ENCODE peak calls at places on chromosomes 6 and 20, in four cellular contexts. Z is HCT116, J is cardiac muscle cell, L is body of pancreas. B is an unnamed sample.

GRCh38 chr6:35719407-35719829 is 17.4 kb upstream of the ARMC12 start:
- DNase-seq in Z (no peak), J (no peak), L (no peak), B (no peak)

GRCh38 chr6:108896111-108896661 is 48.0 kb downstream of the ARMC2 start:
- DNase-seq in Z (no peak), J (no peak), L (no peak), B (peak)

GRCh38 chr6:140052757-140053729 is 678.6 kb upstream of the CITED2 start:
- DNase-seq in Z (no peak), J (peak), L (peak), B (no peak)

GRCh38 chr6:108558372-108559096 is 2.2 kb upstream of the FOXO3 start:
- DNase-seq in Z (peak), J (peak), L (peak), B (peak)

GRCh38 chr6:157280947-157281346 is 42.4 kb downstream of the TMEM242 start:
- DNase-seq in Z (no peak), J (no peak), L (no peak), B (no peak)

GRCh38 chr20:1242530-1242929 is 16.7 kb downstream of the RAD21L1 start:
- DNase-seq in Z (no peak), J (no peak), L (no peak), B (no peak)

GRCh38 chr6:8664070-8664469 is 228.7 kb upstream of the SLC35B3 start:
- DNase-seq in Z (no peak), J (no peak), L (no peak), B (no peak)

GRCh38 chr6:109878291-109878690 is 99.8 kb upstream of the GPR6 start:
- DNase-seq in Z (no peak), J (no peak), L (no peak), B (no peak)

GRCh38 chr20:33832113-33832853 is 21.1 kb downstream of the CHMP4B start:
- DNase-seq in Z (no peak), J (no peak), L (peak), B (no peak)

GRCh38 chr6:119360262-119360915 is 10.8 kb upstream of the MAN1A1 start:
- DNase-seq in Z (no peak), J (no peak), L (no peak), B (no peak)

GRCh38 chr6:66937180-66937579 is 1230.2 kb upstream of the EYS start:
- DNase-seq in Z (no peak), J (no peak), L (no peak), B (no peak)

GRCh38 chr6:16804007-16804303 is 42.7 kb upstream of the ATXN1 start:
- DNase-seq in Z (no peak), J (no peak), L (no peak), B (no peak)

GRCh38 chr6:139147628-139148027 is 12.7 kb downstream of the HECA start:
- DNase-seq in Z (no peak), J (no peak), L (no peak), B (no peak)

GRCh38 chr6:111837641-111838500 is 35.4 kb downstream of the FYN start:
- DNase-seq in Z (no peak), J (no peak), L (no peak), B (no peak)

GRCh38 chr20:34293119-34293518 is 10.0 kb downstream of the AHCY start:
- DNase-seq in Z (no peak), J (no peak), L (peak), B (no peak)

GRCh38 chr6:159929819-159930218 is 39.0 kb downstream of the MAS1 start:
- DNase-seq in Z (no peak), J (peak), L (peak), B (no peak)

GRCh38 chr20:21125072-21125848 is 622 bp upstream of the KIZ start:
- DNase-seq in Z (peak), J (peak), L (peak), B (no peak)

GRCh38 chr20:2752631-2753455 is 47.6 kb downstream of the CPXM1 start:
- DNase-seq in Z (peak), J (peak), L (peak), B (peak)

GRCh38 chr6:44093750-44094402 is 33.4 kb downstream of the MRPL14 start:
- DNase-seq in Z (no peak), J (no peak), L (no peak), B (no peak)

GRCh38 chr20:64069614-64070243 is 6.7 kb downstream of the TCEA2 start:
- DNase-seq in Z (no peak), J (peak), L (peak), B (peak)

GRCh38 chr6:16278048-16278724 is 39.8 kb downstream of the GMPR start:
- DNase-seq in Z (peak), J (peak), L (no peak), B (peak)

GRCh38 chr6:141451508-141452353 is 681.0 kb upstream of the GJE1 start:
- DNase-seq in Z (peak), J (no peak), L (no peak), B (peak)

GRCh38 chr6:100119261-100119660 is 125.2 kb upstream of the MCHR2 start:
- DNase-seq in Z (no peak), J (no peak), L (no peak), B (no peak)

GRCh38 chr6:33583591-33584155 is 3.6 kb upstream of the BAK1 start:
- DNase-seq in Z (no peak), J (no peak), L (no peak), B (no peak)

DNA sequence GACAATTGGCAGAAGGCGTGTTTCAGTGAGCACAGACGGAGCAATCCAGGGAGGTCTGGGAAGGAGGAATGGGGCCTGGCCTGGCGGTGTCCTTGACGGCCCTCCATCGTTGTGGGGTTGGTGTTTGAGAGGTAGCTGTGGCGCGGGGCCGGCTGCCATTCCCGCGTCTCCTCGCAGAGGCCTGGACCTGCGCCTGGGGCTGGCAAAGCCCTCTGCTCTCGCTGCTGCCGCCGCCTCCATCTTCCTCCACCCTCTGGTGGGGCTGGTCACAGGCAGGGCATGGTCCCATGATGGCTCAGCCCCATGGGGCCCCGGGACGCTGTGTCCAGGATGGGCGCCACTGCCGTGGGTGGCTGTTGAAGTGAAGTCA is 7.6 kb downstream of the OSBPL2 start:
- DNase-seq in Z (no peak), J (no peak), L (no peak), B (no peak)
- H3K27ac ChIP-seq in Z (no peak), J (no peak), L (peak), B (peak)

GRCh38 chr20:14189794-14190402 is 147.5 kb downstream of the FLRT3 start:
- DNase-seq in Z (peak), J (peak), L (no peak), B (peak)
- TF ChIP-seq CTCF in Z (peak), J (peak), L (no peak), B (peak)

GRCh38 chr6:3057063-3057462 is 11.2 kb upstream of the RIPK1 start:
- DNase-seq in Z (no peak), J (no peak), L (no peak), B (no peak)

GRCh38 chr6:3053231-3053508 is 15.1 kb upstream of the RIPK1 start:
- DNase-seq in Z (no peak), J (no peak), L (no peak), B (no peak)

DNA sequence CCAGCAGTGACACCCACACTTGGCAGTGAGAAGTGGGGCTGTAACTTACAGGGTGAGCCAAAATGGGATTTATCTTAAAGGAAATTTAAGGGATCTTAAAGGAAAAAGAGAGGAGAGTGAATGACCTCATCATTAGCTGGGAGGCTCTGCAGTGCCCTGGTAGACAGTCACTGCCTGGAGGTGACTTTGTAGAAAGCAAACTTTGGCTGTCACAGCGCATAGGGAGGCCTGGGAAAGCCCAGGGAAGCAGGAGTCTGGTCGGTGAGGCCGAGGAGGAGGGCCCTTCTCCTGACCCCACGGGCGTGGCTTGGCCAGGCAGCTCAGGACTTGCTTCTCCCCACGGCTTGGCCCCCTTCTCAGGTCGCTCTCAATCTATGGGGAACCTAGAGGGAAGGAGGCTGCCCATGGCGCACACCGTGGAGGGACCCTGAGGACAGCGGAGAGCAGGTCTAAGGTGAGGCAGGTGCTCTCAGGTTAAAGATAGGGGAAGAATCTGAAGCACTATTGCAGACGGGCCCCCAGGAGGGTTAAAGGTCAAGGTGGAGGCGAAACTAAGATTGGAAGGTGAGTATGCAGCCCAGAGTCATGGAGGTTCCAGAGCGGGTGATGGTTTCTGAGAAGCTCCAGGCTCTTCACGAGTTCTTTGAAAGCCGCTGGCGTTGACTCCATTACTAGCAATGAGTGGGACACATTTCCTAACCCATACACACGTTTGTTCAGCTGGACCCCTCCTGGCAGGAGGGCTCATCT is 15.6 kb upstream of the RIPK1 start:
- DNase-seq in Z (no peak), J (no peak), L (no peak), B (no peak)
- H3K27ac ChIP-seq in Z (no peak), J (no peak), L (no peak), B (peak)

GRCh38 chr6:101395345-101395744 is 1.8 kb downstream of the GRIK2 start:
- DNase-seq in Z (no peak), J (no peak), L (no peak), B (no peak)

GRCh38 chr6:101398716-101399626 is 5.5 kb downstream of the GRIK2 start:
- DNase-seq in Z (no peak), J (no peak), L (no peak), B (no peak)

GRCh38 chr6:101396552-101397173 is 3.2 kb downstream of the GRIK2 start:
- DNase-seq in Z (no peak), J (peak), L (peak), B (peak)

GRCh38 chr6:101399627-101399955 is 6.1 kb downstream of the GRIK2 start:
- DNase-seq in Z (no peak), J (no peak), L (no peak), B (no peak)

GRCh38 chr6:101397199-101397598 is 3.7 kb downstream of the GRIK2 start:
- DNase-seq in Z (no peak), J (no peak), L (no peak), B (no peak)
- TF ChIP-seq CTCF in Z (peak), J (no peak), L (no peak), B (no peak)